ENCODE peak calls at places on chromosomes 11 and 22, in five cellular contexts. S, B, N, O and K are unnamed samples.

GRCh38 chr11:9120659-9121350 is 29.4 kb upstream of the SCUBE2 start:
- DNase-seq in S (peak; percentile 36), B (no peak), N (no peak), O (peak; percentile 15), K (peak; percentile 36)

GRCh38 chr11:2121227-2122130 is 17.7 kb downstream of the IGF2 start:
- DNase-seq in S (no peak), B (no peak), N (no peak), O (no peak), K (no peak)

GRCh38 chr11:134486106-134486505 is 74.1 kb upstream of the B3GAT1 start:
- DNase-seq in S (no peak), B (no peak), N (no peak), O (no peak), K (no peak)

GRCh38 chr22:35319244-35319985 is 19.7 kb downstream of the TOM1 start:
- DNase-seq in S (no peak), B (no peak), N (no peak), O (no peak), K (no peak)

GRCh38 chr22:32042924-32043323 is at the start of gene SLC5A1:
- DNase-seq in S (no peak), B (no peak), N (no peak), O (no peak), K (no peak)

GRCh38 chr11:66524304-66525040 is 14.0 kb downstream of the BBS1 start:
- DNase-seq in S (no peak), B (no peak), N (no peak), O (no peak), K (no peak)

GRCh38 chr22:19943665-19944026 is 2.0 kb upstream of the TXNRD2 start:
- DNase-seq in S (no peak), B (peak; percentile 61), N (no peak), O (no peak), K (no peak)

GRCh38 chr11:84518601-84519183 is 1108.5 kb downstream of the DLG2 start:
- DNase-seq in S (no peak), B (no peak), N (no peak), O (no peak), K (no peak)

GRCh38 chr22:19873960-19874306 is 19.3 kb upstream of the GNB1L start:
- DNase-seq in S (no peak), B (no peak), N (no peak), O (no peak), K (no peak)

GRCh38 chr11:99818991-99819390 is 798.2 kb downstream of the CNTN5 start:
- DNase-seq in S (no peak), B (no peak), N (no peak), O (no peak), K (no peak)

GRCh38 chr11:105181100-105181499 is 41.5 kb upstream of the CARD18 start:
- DNase-seq in S (no peak), B (no peak), N (no peak), O (no peak), K (no peak)

GRCh38 chr11:57474017-57474750 is 13.9 kb downstream of the RTN4RL2 start:
- DNase-seq in S (peak; percentile 37), B (no peak), N (peak; percentile 53), O (no peak), K (no peak)

GRCh38 chr11:110777765-110778164 is 65.5 kb upstream of the ARHGAP20 start:
- DNase-seq in S (no peak), B (no peak), N (peak; percentile 24), O (no peak), K (no peak)

GRCh38 chr11:101487775-101488174 is 96.0 kb downstream of the TRPC6 start:
- DNase-seq in S (no peak), B (no peak), N (no peak), O (no peak), K (no peak)

GRCh38 chr22:38710866-38711265 is 5.1 kb downstream of the GTPBP1 start:
- DNase-seq in S (no peak), B (no peak), N (no peak), O (no peak), K (no peak)

GRCh38 chr22:30308518-30309230 is 18.1 kb downstream of the TBC1D10A start:
- DNase-seq in S (no peak), B (no peak), N (peak; percentile 65), O (no peak), K (no peak)

GRCh38 chr22:30308096-30308495 is 18.6 kb downstream of the TBC1D10A start:
- DNase-seq in S (no peak), B (no peak), N (no peak), O (no peak), K (no peak)

GRCh38 chr22:30310881-30311771 is 15.6 kb downstream of the TBC1D10A start:
- DNase-seq in S (no peak), B (no peak), N (no peak), O (no peak), K (no peak)

GRCh38 chr22:30312053-30312452 is 14.7 kb downstream of the TBC1D10A start:
- DNase-seq in S (no peak), B (no peak), N (no peak), O (peak; percentile 51), K (no peak)

DNA sequence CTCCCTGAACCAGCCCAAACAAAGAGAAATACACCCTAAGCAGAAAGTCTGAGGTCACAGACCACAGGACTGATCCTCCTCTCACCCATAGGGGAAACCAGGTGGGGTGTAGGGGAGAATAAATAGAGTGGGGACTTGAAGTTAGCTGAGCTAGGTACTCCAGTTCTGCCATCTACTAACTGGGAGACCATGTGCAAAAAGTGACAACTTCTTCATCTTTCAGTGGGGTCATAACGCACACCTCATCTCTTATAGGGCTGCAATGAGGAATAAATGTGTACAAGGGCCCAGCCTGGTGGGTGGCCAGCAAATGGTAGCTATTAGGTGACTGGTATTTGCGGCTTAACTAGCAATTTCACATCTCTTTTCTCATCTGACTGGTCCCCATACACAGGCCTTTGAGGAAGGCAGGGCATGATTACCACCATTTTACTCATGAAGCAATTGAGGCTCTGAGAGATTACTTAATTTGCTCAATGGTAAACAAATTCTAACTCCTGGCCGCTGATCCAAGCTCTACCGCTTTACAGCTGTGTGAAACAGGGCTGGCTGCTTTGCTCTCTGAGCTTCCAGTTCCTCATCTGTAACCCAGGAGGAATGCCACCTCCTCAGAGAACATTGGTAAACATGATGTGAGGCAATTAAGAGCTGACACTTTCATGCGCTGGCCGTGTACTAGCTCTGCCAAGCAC is 16.6 kb downstream of the TBC1D10A start:
- DNase-seq in S (no peak), B (no peak), N (peak; percentile 58), O (no peak), K (no peak)
- TF ChIP-seq ZNF274 in S (no peak), B (no peak), N (no peak), O (no peak), K (no peak)

GRCh38 chr22:46731246-46732040 is 6.6 kb downstream of the CERK start:
- DNase-seq in S (no peak), B (peak; percentile 78), N (no peak), O (no peak), K (no peak)
- TF ChIP-seq YY1 in S (no peak), B (peak; percentile 51), N (no peak), O (no peak), K (no peak)

GRCh38 chr11:118931576-118931975 is 5.8 kb upstream of the BCL9L start:
- DNase-seq in S (no peak), B (no peak), N (no peak), O (no peak), K (no peak)
- H3K4me1 ChIP-seq in S (peaks cover 29% of the 10 kb centered on the region), B (peaks cover 46% of the 10 kb centered on the region), N (peaks cover 28% of the 10 kb centered on the region), O (peaks cover 31% of the 10 kb centered on the region), K (peaks cover 6% of the 10 kb centered on the region)

DNA sequence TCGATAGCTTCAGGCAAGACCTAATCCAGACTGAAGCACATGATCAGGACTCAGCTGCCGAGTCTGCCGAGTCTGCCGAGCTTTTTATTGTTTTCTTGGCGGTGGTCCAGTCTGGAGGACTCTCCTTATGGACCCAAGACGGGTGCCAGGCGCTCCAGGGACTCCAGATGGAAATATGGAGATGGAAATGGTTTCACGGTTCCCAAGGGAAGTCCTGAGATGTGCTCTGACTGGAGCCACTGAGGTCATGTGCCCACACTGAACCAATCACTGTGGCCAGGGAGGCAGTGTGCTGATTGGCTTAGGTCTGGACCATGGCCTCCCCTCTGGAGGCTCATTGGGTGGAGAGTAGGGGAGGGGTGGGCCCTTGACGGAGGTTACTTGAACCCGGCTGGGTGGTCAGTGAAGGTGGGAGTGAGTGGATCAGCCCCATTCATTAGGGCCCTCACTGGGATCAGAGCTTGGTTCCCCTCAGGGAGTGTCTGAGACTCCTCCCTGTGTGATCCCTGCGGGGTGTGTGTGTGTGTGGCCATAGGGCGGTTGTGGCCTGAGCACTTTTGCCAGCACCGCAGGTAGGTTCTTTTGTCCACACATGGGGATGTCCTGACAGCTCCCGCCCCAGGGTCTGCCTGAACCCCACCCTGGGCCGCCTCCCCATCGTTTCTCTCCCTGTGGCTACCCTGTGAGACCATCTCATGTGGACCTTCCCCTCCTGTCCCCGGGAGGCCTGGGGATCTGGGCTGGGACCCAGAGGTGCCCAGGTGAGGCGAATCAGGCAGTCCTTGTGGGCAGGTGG is 14.0 kb downstream of the RPS6KA4 start:
- DNase-seq in S (peak; percentile 90), B (peak; percentile 51), N (no peak), O (peak; percentile 92), K (no peak)
- TF ChIP-seq ZNF274 in S (no peak), B (no peak), N (no peak), O (no peak), K (no peak)

GRCh38 chr11:80473562-80473961 is 1032.7 kb upstream of the TENM4 start:
- DNase-seq in S (no peak), B (no peak), N (peak; percentile 3), O (no peak), K (no peak)
- TF ChIP-seq YY1 in S (no peak), B (no peak), N (no peak), O (no peak), K (no peak)

GRCh38 chr11:68343761-68344256 is 31.4 kb downstream of the LRP5 start:
- DNase-seq in S (peak; percentile 36), B (peak; percentile 68), N (no peak), O (no peak), K (no peak)

GRCh38 chr11:68347841-68348240 is 35.5 kb downstream of the LRP5 start:
- DNase-seq in S (no peak), B (no peak), N (no peak), O (no peak), K (no peak)

GRCh38 chr11:68345776-68346728 is 33.7 kb downstream of the LRP5 start:
- DNase-seq in S (no peak), B (no peak), N (no peak), O (no peak), K (no peak)

GRCh38 chr11:68349461-68350249 is 37.3 kb downstream of the LRP5 start:
- DNase-seq in S (no peak), B (no peak), N (no peak), O (no peak), K (no peak)

DNA sequence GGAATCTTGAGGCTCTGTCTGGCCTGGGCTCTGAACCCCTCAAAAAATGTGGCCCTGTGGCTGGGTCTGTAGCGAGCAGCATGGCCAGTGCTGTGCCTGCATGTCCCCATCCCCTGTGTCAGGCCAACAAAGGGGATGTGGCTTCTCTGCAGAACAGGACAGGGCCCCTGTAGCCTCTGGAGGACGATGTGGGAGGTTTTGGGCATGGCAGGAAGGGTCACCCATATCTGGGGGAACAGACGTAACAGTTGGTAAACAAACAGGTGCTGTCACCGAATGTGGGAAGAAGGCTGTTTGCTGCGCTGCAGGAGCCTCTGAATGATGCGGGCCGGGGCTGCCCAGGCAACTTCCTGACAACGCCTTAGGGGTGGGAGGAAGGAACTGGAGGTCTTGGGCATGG is 35.0 kb downstream of the LRP5 start:
- DNase-seq in S (no peak), B (no peak), N (no peak), O (no peak), K (no peak)
- H3K4me1 ChIP-seq in S (peaks cover 52% of the 10 kb centered on the region), B (peaks cover 54% of the 10 kb centered on the region), N (no peaks in the 10 kb centered on the region), O (peaks cover 29% of the 10 kb centered on the region), K (peaks cover 23% of the 10 kb centered on the region)

GRCh38 chr11:27600656-27601055 is 94.1 kb upstream of the LIN7C start:
- DNase-seq in S (no peak), B (no peak), N (no peak), O (no peak), K (no peak)
- TF ChIP-seq ZNF274 in S (no peak), B (no peak), N (no peak), O (no peak), K (no peak)

GRCh38 chr11:126080206-126080941 is 17.7 kb upstream of the CDON start:
- DNase-seq in S (no peak), B (no peak), N (no peak), O (no peak), K (no peak)
- TF ChIP-seq YY1 in S (no peak), B (no peak), N (no peak), O (no peak), K (peak; percentile 9)